ENCODE peak calls at places on chromosomes 4 and X, in four cellular contexts. T, O, G and F are unnamed samples. For H3K9me3, the result is how much of the 10 kb centered on the place peaks cover.

GRCh38 chr4:186483656-186484055 is 71.7 kb downstream of the MTNR1A start:
- DNase-seq in T (no peak), O (no peak), G (no peak), F (no peak)

GRCh38 chr4:171031338-171031737 is 781.9 kb upstream of the GALNTL6 start:
- DNase-seq in T (no peak), O (no peak), G (no peak), F (no peak)

GRCh38 chr4:89657931-89658700 is 178.8 kb downstream of the SNCA start:
- DNase-seq in T (peak), O (peak), G (peak), F (no peak)

GRCh38 chrX:110442631-110443030 is 84.0 kb downstream of the RTL9 start:
- DNase-seq in T (no peak), O (peak), G (peak), F (no peak)

GRCh38 chrX:150767045-150767395 is 73.8 kb downstream of the MTMR1 start:
- DNase-seq in T (no peak), O (peak), G (no peak), F (no peak)

GRCh38 chr4:36917413-36917812 is 327.1 kb upstream of the NWD2 start:
- DNase-seq in T (no peak), O (no peak), G (no peak), F (no peak)

GRCh38 chr4:76200771-76201224 is 12.8 kb downstream of the SCARB2 start:
- DNase-seq in T (no peak), O (peak), G (peak), F (no peak)

GRCh38 chrX:154327026-154327820 is 31.6 kb downstream of the TKTL1 start:
- DNase-seq in T (no peak), O (no peak), G (no peak), F (no peak)

GRCh38 chr4:168708108-168708507 is 211.3 kb downstream of the PALLD start:
- DNase-seq in T (no peak), O (no peak), G (no peak), F (no peak)

GRCh38 chrX:154350429-154351182 is 23.8 kb downstream of the FLNA start:
- DNase-seq in T (no peak), O (no peak), G (no peak), F (no peak)

GRCh38 chrX:38409289-38409688 is 56.9 kb downstream of the OTC start:
- DNase-seq in T (no peak), O (no peak), G (no peak), F (no peak)

GRCh38 chr4:16158504-16158852 is 67.8 kb downstream of the TAPT1 start:
- DNase-seq in T (no peak), O (no peak), G (no peak), F (no peak)

GRCh38 chrX:19825271-19825670 is 62.1 kb downstream of the SH3KBP1 start:
- DNase-seq in T (no peak), O (no peak), G (no peak), F (no peak)

GRCh38 chr4:10639664-10640063 is 44.9 kb downstream of the CLNK start:
- DNase-seq in T (no peak), O (no peak), G (no peak), F (no peak)

GRCh38 chr4:176189891-176190795 is 5.2 kb downstream of the SPATA4 start:
- DNase-seq in T (no peak), O (no peak), G (no peak), F (no peak)

GRCh38 chr4:176193898-176194297 is 1.5 kb downstream of the SPATA4 start:
- DNase-seq in T (peak), O (no peak), G (no peak), F (peak)

GRCh38 chr4:176188654-176189053 is 6.7 kb downstream of the SPATA4 start:
- DNase-seq in T (no peak), O (no peak), G (no peak), F (no peak)

GRCh38 chr4:176193126-176193525 is 2.3 kb downstream of the SPATA4 start:
- DNase-seq in T (no peak), O (no peak), G (no peak), F (peak)

GRCh38 chr4:176191974-176192373 is 3.4 kb downstream of the SPATA4 start:
- DNase-seq in T (no peak), O (no peak), G (no peak), F (peak)
- TF ChIP-seq TCF7L2 in T (no peak), O (no peak), G (no peak), F (no peak)

GRCh38 chr4:113905301-113905700 is 74.1 kb downstream of the ARSJ start:
- DNase-seq in T (no peak), O (no peak), G (no peak), F (no peak)

GRCh38 chr4:113899260-113900177 is 79.9 kb downstream of the ARSJ start:
- DNase-seq in T (no peak), O (no peak), G (no peak), F (no peak)

GRCh38 chr4:113907559-113907958 is 71.9 kb downstream of the ARSJ start:
- DNase-seq in T (no peak), O (no peak), G (no peak), F (no peak)

GRCh38 chr4:113901994-113902787 is 77.3 kb downstream of the ARSJ start:
- DNase-seq in T (no peak), O (no peak), G (peak), F (no peak)
- H3K27ac ChIP-seq in T (no peak), O (no peak), G (no peak), F (no peak)

GRCh38 chrX:131723646-131724045 is 179.8 kb downstream of the OR13H1 start:
- DNase-seq in T (no peak), O (no peak), G (no peak), F (no peak)
- H3K9me3 ChIP-seq in T (under half), O (under half), G (under half), F (under half)

GRCh38 chr4:165457793-165458192 is 79.0 kb downstream of the CPE start:
- DNase-seq in T (no peak), O (no peak), G (no peak), F (no peak)
- TF ChIP-seq TCF7L2 in T (no peak), O (no peak), G (no peak), F (no peak)

GRCh38 chrX:13086076-13086475 is 41.7 kb upstream of the FAM9C start:
- DNase-seq in T (no peak), O (no peak), G (no peak), F (no peak)

GRCh38 chrX:13087322-13088154 is 43.1 kb upstream of the FAM9C start:
- DNase-seq in T (no peak), O (peak), G (no peak), F (no peak)

GRCh38 chrX:13084611-13085010 is 40.2 kb upstream of the FAM9C start:
- DNase-seq in T (no peak), O (no peak), G (no peak), F (no peak)

GRCh38 chrX:13088155-13088485 is 43.7 kb upstream of the FAM9C start:
- DNase-seq in T (no peak), O (no peak), G (no peak), F (no peak)

DNA sequence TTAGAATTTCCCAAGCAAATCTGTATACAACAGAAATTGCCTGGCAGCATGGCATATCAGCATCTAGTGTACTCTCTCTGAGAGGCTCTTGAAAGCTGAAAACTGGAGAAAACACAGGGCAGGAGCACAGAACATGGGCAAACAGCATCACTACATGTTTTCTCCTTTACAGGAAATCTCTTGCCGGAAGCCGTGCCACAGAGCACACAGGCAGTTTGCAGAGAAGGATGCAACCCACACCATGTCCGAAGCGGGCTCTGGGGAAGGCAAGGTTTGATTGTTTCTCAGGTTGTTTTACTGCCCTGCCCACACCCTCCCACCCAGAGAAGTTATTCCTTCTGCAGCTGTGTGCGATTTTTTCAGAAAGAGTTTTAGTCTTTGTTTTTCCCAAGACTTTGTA is 41.1 kb upstream of the FAM9C start:
- DNase-seq in T (no peak), O (no peak), G (no peak), F (no peak)
- H3K27ac ChIP-seq in T (no peak), O (no peak), G (no peak), F (peak)

GRCh38 chrX:83185010-83185409 is 323.1 kb upstream of the POU3F4 start:
- DNase-seq in T (no peak), O (no peak), G (no peak), F (no peak)

GRCh38 chrX:83185887-83186286 is 322.2 kb upstream of the POU3F4 start:
- DNase-seq in T (no peak), O (no peak), G (no peak), F (no peak)

GRCh38 chrX:83186632-83187031 is 321.5 kb upstream of the POU3F4 start:
- DNase-seq in T (no peak), O (no peak), G (no peak), F (no peak)
- H3K9me3 ChIP-seq in T (under half), O (under half), G (half or more), F (under half)

GRCh38 chrX:5397409-5397808 is 831.3 kb downstream of the NLGN4X start:
- DNase-seq in T (no peak), O (no peak), G (no peak), F (no peak)

GRCh38 chrX:5399403-5399802 is 829.3 kb downstream of the NLGN4X start:
- DNase-seq in T (no peak), O (no peak), G (no peak), F (no peak)

DNA sequence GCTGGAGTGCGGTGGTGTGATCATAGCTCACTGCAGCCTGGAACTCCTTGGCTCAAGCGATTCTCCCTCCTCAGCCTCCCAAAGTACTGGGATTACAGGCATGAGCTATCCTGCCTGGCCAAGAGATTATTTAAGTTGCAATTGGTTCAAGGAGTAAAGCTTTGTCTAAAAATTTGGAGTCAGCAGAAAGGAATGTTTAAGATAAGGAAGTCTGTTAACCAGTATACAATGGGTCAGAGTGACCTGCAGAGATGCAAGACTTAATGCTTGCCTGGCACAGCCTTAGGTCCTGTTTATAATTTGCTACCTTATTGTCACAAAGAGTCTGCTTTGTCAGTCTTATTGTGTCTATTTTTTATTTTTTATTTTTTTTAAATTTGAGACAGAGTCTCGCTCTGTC is 826.2 kb downstream of the NLGN4X start:
- DNase-seq in T (no peak), O (no peak), G (no peak), F (no peak)
- TF ChIP-seq TCF7L2 in T (no peak), O (no peak), G (no peak), F (no peak)